ENCODE peak calls at places on chromosomes 7 and 10, in eight cellular contexts. One of them, this sample, is unnamed.

GRCh38 chr7:132557489-132558044 is 18.7 kb downstream of the PLXNA4 start:
- DNase-seq in lower leg skin: no peak
- DNase-seq in ovary: no peak
- DNase-seq in body of pancreas: no peak
- DNase-seq in IMR-90: no peak
- DNase-seq in upper lobe of left lung: no peak
- DNase-seq in spleen: no peak
- DNase-seq in breast epithelium: no peak
- DNase-seq in this sample: no peak

GRCh38 chr10:14087585-14087984 is 243.1 kb downstream of the FRMD4A start:
- DNase-seq in lower leg skin: no peak
- DNase-seq in ovary: no peak
- DNase-seq in body of pancreas: no peak
- DNase-seq in IMR-90: peak
- DNase-seq in upper lobe of left lung: no peak
- DNase-seq in spleen: no peak
- DNase-seq in breast epithelium: no peak
- DNase-seq in this sample: no peak

GRCh38 chr10:92689663-92690210 is at the start of gene HHEX:
- DNase-seq in lower leg skin: peak
- DNase-seq in ovary: peak
- DNase-seq in body of pancreas: peak
- DNase-seq in IMR-90: peak
- DNase-seq in upper lobe of left lung: peak
- DNase-seq in spleen: peak
- DNase-seq in breast epithelium: no peak
- DNase-seq in this sample: peak

GRCh38 chr10:90313548-90314325 is 544.1 kb downstream of the HTR7 start:
- DNase-seq in lower leg skin: no peak
- DNase-seq in ovary: no peak
- DNase-seq in body of pancreas: no peak
- DNase-seq in IMR-90: peak
- DNase-seq in upper lobe of left lung: no peak
- DNase-seq in spleen: no peak
- DNase-seq in breast epithelium: no peak
- DNase-seq in this sample: no peak

GRCh38 chr7:41942468-41943097 is 239.7 kb upstream of the INHBA start:
- DNase-seq in lower leg skin: no peak
- DNase-seq in ovary: peak
- DNase-seq in body of pancreas: no peak
- DNase-seq in IMR-90: peak
- DNase-seq in upper lobe of left lung: peak
- DNase-seq in spleen: peak
- DNase-seq in breast epithelium: no peak
- DNase-seq in this sample: peak

GRCh38 chr10:81108516-81109199 is 571.0 kb downstream of the SH2D4B start:
- DNase-seq in lower leg skin: no peak
- DNase-seq in ovary: no peak
- DNase-seq in body of pancreas: no peak
- DNase-seq in IMR-90: peak
- DNase-seq in upper lobe of left lung: no peak
- DNase-seq in spleen: no peak
- DNase-seq in breast epithelium: no peak
- DNase-seq in this sample: no peak

GRCh38 chr7:40437498-40437897 is 302.7 kb downstream of the SUGCT start:
- DNase-seq in lower leg skin: no peak
- DNase-seq in ovary: no peak
- DNase-seq in body of pancreas: no peak
- DNase-seq in IMR-90: peak
- DNase-seq in upper lobe of left lung: no peak
- DNase-seq in spleen: no peak
- DNase-seq in breast epithelium: no peak
- DNase-seq in this sample: no peak

GRCh38 chr7:139543801-139544603 is 20.5 kb downstream of the CLEC2L start:
- DNase-seq in lower leg skin: no peak
- DNase-seq in ovary: no peak
- DNase-seq in body of pancreas: no peak
- DNase-seq in IMR-90: no peak
- DNase-seq in upper lobe of left lung: no peak
- DNase-seq in spleen: no peak
- DNase-seq in breast epithelium: no peak
- DNase-seq in this sample: no peak

GRCh38 chr10:132185601-132186487 is 904 bp upstream of the DPYSL4 start:
- DNase-seq in lower leg skin: no peak
- DNase-seq in ovary: peak
- DNase-seq in body of pancreas: peak
- DNase-seq in IMR-90: peak
- DNase-seq in upper lobe of left lung: peak
- DNase-seq in spleen: no peak
- DNase-seq in breast epithelium: no peak
- DNase-seq in this sample: peak

GRCh38 chr10:102710604-102711003 is 3.6 kb downstream of the ARL3 start:
- DNase-seq in lower leg skin: no peak
- DNase-seq in ovary: no peak
- DNase-seq in body of pancreas: no peak
- DNase-seq in IMR-90: peak
- DNase-seq in upper lobe of left lung: no peak
- DNase-seq in spleen: no peak
- DNase-seq in breast epithelium: no peak
- DNase-seq in this sample: no peak

GRCh38 chr10:3805791-3806381 is 20.9 kb upstream of the KLF6 start:
- DNase-seq in lower leg skin: no peak
- DNase-seq in ovary: no peak
- DNase-seq in body of pancreas: peak
- DNase-seq in IMR-90: peak
- DNase-seq in upper lobe of left lung: no peak
- DNase-seq in spleen: peak
- DNase-seq in breast epithelium: no peak
- DNase-seq in this sample: no peak

GRCh38 chr10:30300728-30301127 is 48.4 kb downstream of the MTPAP start:
- DNase-seq in lower leg skin: no peak
- DNase-seq in ovary: no peak
- DNase-seq in body of pancreas: no peak
- DNase-seq in IMR-90: no peak
- DNase-seq in upper lobe of left lung: no peak
- DNase-seq in spleen: no peak
- DNase-seq in breast epithelium: no peak
- DNase-seq in this sample: no peak

GRCh38 chr7:65872776-65873581 is at the start of gene VKORC1L1:
- DNase-seq in lower leg skin: peak
- DNase-seq in ovary: peak
- DNase-seq in body of pancreas: peak
- DNase-seq in IMR-90: peak
- DNase-seq in upper lobe of left lung: peak
- DNase-seq in spleen: peak
- DNase-seq in breast epithelium: peak
- DNase-seq in this sample: peak

GRCh38 chr7:155490697-155491628 is 33.0 kb downstream of the EN2 start:
- DNase-seq in lower leg skin: peak
- DNase-seq in ovary: peak
- DNase-seq in body of pancreas: no peak
- DNase-seq in IMR-90: no peak
- DNase-seq in upper lobe of left lung: peak
- DNase-seq in spleen: peak
- DNase-seq in breast epithelium: no peak
- DNase-seq in this sample: peak

GRCh38 chr7:108637049-108637621 is 67.5 kb downstream of the DNAJB9 start:
- DNase-seq in lower leg skin: no peak
- DNase-seq in ovary: no peak
- DNase-seq in body of pancreas: peak
- DNase-seq in IMR-90: no peak
- DNase-seq in upper lobe of left lung: no peak
- DNase-seq in spleen: no peak
- DNase-seq in breast epithelium: no peak
- DNase-seq in this sample: peak

GRCh38 chr7:133773601-133774000 is 353.5 kb upstream of the LRGUK start:
- DNase-seq in lower leg skin: no peak
- DNase-seq in ovary: no peak
- DNase-seq in body of pancreas: no peak
- DNase-seq in IMR-90: no peak
- DNase-seq in upper lobe of left lung: no peak
- DNase-seq in spleen: no peak
- DNase-seq in breast epithelium: no peak
- DNase-seq in this sample: no peak

GRCh38 chr7:132430863-132431822 is 145.1 kb downstream of the PLXNA4 start:
- DNase-seq in lower leg skin: no peak
- DNase-seq in ovary: no peak
- DNase-seq in body of pancreas: peak
- DNase-seq in IMR-90: peak
- DNase-seq in upper lobe of left lung: peak
- DNase-seq in spleen: peak
- DNase-seq in breast epithelium: no peak
- DNase-seq in this sample: no peak

GRCh38 chr7:47444376-47445098 is 137.4 kb downstream of the TNS3 start:
- DNase-seq in lower leg skin: no peak
- DNase-seq in ovary: no peak
- DNase-seq in body of pancreas: peak
- DNase-seq in IMR-90: no peak
- DNase-seq in upper lobe of left lung: no peak
- DNase-seq in spleen: no peak
- DNase-seq in breast epithelium: no peak
- DNase-seq in this sample: peak

GRCh38 chr7:140079121-140079536 is 16.4 kb upstream of the PARP12 start:
- DNase-seq in lower leg skin: no peak
- DNase-seq in ovary: peak
- DNase-seq in body of pancreas: no peak
- DNase-seq in IMR-90: peak
- DNase-seq in upper lobe of left lung: no peak
- DNase-seq in spleen: no peak
- DNase-seq in breast epithelium: no peak
- DNase-seq in this sample: no peak

GRCh38 chr10:62690703-62691102 is 113.8 kb upstream of the ADO start:
- DNase-seq in lower leg skin: no peak
- DNase-seq in ovary: no peak
- DNase-seq in body of pancreas: no peak
- DNase-seq in IMR-90: no peak
- DNase-seq in upper lobe of left lung: no peak
- DNase-seq in spleen: no peak
- DNase-seq in breast epithelium: no peak
- DNase-seq in this sample: no peak

GRCh38 chr10:129274928-129275474 is 192.0 kb upstream of the MGMT start:
- DNase-seq in lower leg skin: no peak
- DNase-seq in ovary: no peak
- DNase-seq in body of pancreas: no peak
- DNase-seq in IMR-90: no peak
- DNase-seq in upper lobe of left lung: no peak
- DNase-seq in spleen: no peak
- DNase-seq in breast epithelium: no peak
- DNase-seq in this sample: no peak

GRCh38 chr7:99234185-99234584 is 26.3 kb upstream of the KPNA7 start:
- DNase-seq in lower leg skin: no peak
- DNase-seq in ovary: no peak
- DNase-seq in body of pancreas: no peak
- DNase-seq in IMR-90: no peak
- DNase-seq in upper lobe of left lung: no peak
- DNase-seq in spleen: no peak
- DNase-seq in breast epithelium: no peak
- DNase-seq in this sample: no peak

GRCh38 chr7:35007768-35008167 is 29.5 kb downstream of the DPY19L1 start:
- DNase-seq in lower leg skin: no peak
- DNase-seq in ovary: no peak
- DNase-seq in body of pancreas: no peak
- DNase-seq in IMR-90: no peak
- DNase-seq in upper lobe of left lung: no peak
- DNase-seq in spleen: no peak
- DNase-seq in breast epithelium: no peak
- DNase-seq in this sample: no peak

GRCh38 chr7:92043637-92044036 is 90.6 kb downstream of the CYP51A1 start:
- DNase-seq in lower leg skin: no peak
- DNase-seq in ovary: no peak
- DNase-seq in body of pancreas: no peak
- DNase-seq in IMR-90: no peak
- DNase-seq in upper lobe of left lung: no peak
- DNase-seq in spleen: no peak
- DNase-seq in breast epithelium: no peak
- DNase-seq in this sample: no peak
- H3K4me3 ChIP-seq in lower leg skin: no peak
- H3K4me3 ChIP-seq in ovary: no peak
- H3K4me3 ChIP-seq in body of pancreas: no peak
- H3K4me3 ChIP-seq in IMR-90: no peak
- H3K4me3 ChIP-seq in upper lobe of left lung: no peak
- H3K4me3 ChIP-seq in spleen: no peak
- H3K4me3 ChIP-seq in breast epithelium: no peak
- H3K4me3 ChIP-seq in this sample: no peak

DNA sequence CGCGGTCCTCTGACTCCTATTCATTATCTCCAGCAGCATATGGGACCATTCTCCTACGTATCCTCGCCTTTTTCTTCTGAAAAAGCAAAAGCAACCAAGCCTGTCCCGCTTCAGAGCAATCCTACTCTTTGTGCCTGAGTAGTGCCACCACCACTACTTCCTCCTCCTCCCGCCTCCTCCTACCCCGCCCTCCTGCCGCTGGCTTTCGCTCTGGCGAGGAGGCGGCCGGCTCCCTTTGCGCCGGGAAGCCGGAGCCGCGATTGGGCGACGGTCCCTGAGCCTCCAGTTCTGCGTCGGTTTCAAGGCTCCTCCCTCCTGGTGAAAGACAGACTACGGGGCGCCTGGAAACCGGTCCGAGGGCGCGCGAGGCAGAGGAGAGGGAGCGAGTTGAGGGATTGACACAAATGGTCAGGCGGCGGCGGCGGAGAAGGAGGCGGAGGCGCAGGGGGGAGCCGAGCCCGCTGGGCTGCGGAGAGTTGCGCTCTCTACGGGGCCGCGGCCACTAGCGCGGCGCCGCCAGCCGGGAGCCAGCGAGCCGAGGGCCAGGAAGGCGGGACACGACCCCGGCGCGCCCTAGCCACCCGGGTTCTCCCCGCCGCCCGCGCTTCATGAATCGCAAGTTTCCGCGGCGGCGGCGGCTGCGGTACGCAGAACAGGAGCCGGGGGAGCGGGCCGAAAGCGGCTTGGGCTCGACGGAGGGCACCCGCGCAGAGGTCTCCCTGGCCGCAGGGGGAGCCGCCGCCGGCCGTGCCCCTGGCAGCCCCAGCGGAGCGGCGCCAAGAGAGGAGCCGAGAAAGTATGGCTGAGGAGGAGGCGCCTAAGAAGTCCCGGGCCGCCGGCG is at the start of gene FZD1:
- DNase-seq in lower leg skin: peak
- DNase-seq in ovary: peak
- DNase-seq in body of pancreas: peak
- DNase-seq in IMR-90: peak
- DNase-seq in upper lobe of left lung: peak
- DNase-seq in spleen: peak
- DNase-seq in breast epithelium: peak
- DNase-seq in this sample: peak
- TF ChIP-seq POLR2A in lower leg skin: no peak
- TF ChIP-seq POLR2A in ovary: peak
- TF ChIP-seq POLR2A in body of pancreas: peak
- TF ChIP-seq POLR2A in IMR-90: peak
- TF ChIP-seq POLR2A in upper lobe of left lung: peak
- TF ChIP-seq POLR2A in spleen: no peak
- TF ChIP-seq POLR2A in breast epithelium: peak
- TF ChIP-seq POLR2A in this sample: no peak

GRCh38 chr7:29807179-29807841 is 1.0 kb downstream of the WIPF3 start:
- DNase-seq in lower leg skin: no peak
- DNase-seq in ovary: peak
- DNase-seq in body of pancreas: peak
- DNase-seq in IMR-90: no peak
- DNase-seq in upper lobe of left lung: peak
- DNase-seq in spleen: no peak
- DNase-seq in breast epithelium: no peak
- DNase-seq in this sample: peak
- H3K4me3 ChIP-seq in lower leg skin: no peak
- H3K4me3 ChIP-seq in ovary: peak
- H3K4me3 ChIP-seq in body of pancreas: peak
- H3K4me3 ChIP-seq in IMR-90: no peak
- H3K4me3 ChIP-seq in upper lobe of left lung: peak
- H3K4me3 ChIP-seq in spleen: peak
- H3K4me3 ChIP-seq in breast epithelium: peak
- H3K4me3 ChIP-seq in this sample: peak

GRCh38 chr10:26860542-26861325 is at the start of gene ABI1:
- DNase-seq in lower leg skin: peak
- DNase-seq in ovary: peak
- DNase-seq in body of pancreas: peak
- DNase-seq in IMR-90: peak
- DNase-seq in upper lobe of left lung: peak
- DNase-seq in spleen: peak
- DNase-seq in breast epithelium: peak
- DNase-seq in this sample: peak
- TF ChIP-seq POLR2A in lower leg skin: peak
- TF ChIP-seq POLR2A in ovary: peak
- TF ChIP-seq POLR2A in body of pancreas: peak
- TF ChIP-seq POLR2A in IMR-90: peak
- TF ChIP-seq POLR2A in upper lobe of left lung: peak
- TF ChIP-seq POLR2A in spleen: peak
- TF ChIP-seq POLR2A in breast epithelium: peak
- TF ChIP-seq POLR2A in this sample: peak

This sample was measured in thyroid gland.